ENCODE peak calls at places on chromosomes 4 and X, in five cellular contexts. One of them, this sample, is unnamed.

GRCh38 chr4:74471228-74471627 is 26.3 kb downstream of the AREG start:
- DNase-seq in stimulated activated CD4-positive, alpha-beta T cell treated with anti-CD3 and anti-CD28 coated beads, Interleukin-1b, Interleukin-23, amount 100 ng/mL, for 1 hour: no peak
- DNase-seq in stimulated activated naive CD8-positive, alpha-beta T cell treated with anti-CD3 and anti-CD28 coated beads, Interleukin-15, Interleukin-2, amounts not matched to agents 100 U/mL and 50 U/mL, for 24 hours: no peak
- DNase-seq in G401: no peak
- DNase-seq in AG10803: no peak
- DNase-seq in this sample: no peak

GRCh38 chr4:80611366-80611765 is 275.8 kb downstream of the CFAP299 start:
- DNase-seq in AG10803: no peak
- DNase-seq in G401: no peak
- DNase-seq in stimulated activated naive CD8-positive, alpha-beta T cell treated with anti-CD3 and anti-CD28 coated beads, Interleukin-15, Interleukin-2, amounts not matched to agents 100 U/mL and 50 U/mL, for 24 hours: no peak
- DNase-seq in stimulated activated CD4-positive, alpha-beta T cell treated with anti-CD3 and anti-CD28 coated beads, Interleukin-1b, Interleukin-23, amount 100 ng/mL, for 1 hour: no peak
- DNase-seq in this sample: no peak

GRCh38 chr4:80125252-80126177 is 52.5 kb upstream of the ANTXR2 start:
- DNase-seq in stimulated activated naive CD8-positive, alpha-beta T cell treated with anti-CD3 and anti-CD28 coated beads, Interleukin-15, Interleukin-2, amounts not matched to agents 100 U/mL and 50 U/mL, for 24 hours: peak
- DNase-seq in stimulated activated CD4-positive, alpha-beta T cell treated with anti-CD3 and anti-CD28 coated beads, Interleukin-1b, Interleukin-23, amount 100 ng/mL, for 1 hour: no peak
- DNase-seq in G401: peak
- DNase-seq in AG10803: peak
- DNase-seq in this sample: no peak

GRCh38 chrX:148380614-148381561 is 119.5 kb upstream of the AFF2 start:
- DNase-seq in stimulated activated naive CD8-positive, alpha-beta T cell treated with anti-CD3 and anti-CD28 coated beads, Interleukin-15, Interleukin-2, amounts not matched to agents 100 U/mL and 50 U/mL, for 24 hours: peak
- DNase-seq in stimulated activated CD4-positive, alpha-beta T cell treated with anti-CD3 and anti-CD28 coated beads, Interleukin-1b, Interleukin-23, amount 100 ng/mL, for 1 hour: no peak
- DNase-seq in AG10803: peak
- DNase-seq in G401: no peak
- DNase-seq in this sample: no peak

GRCh38 chr4:85854543-85854942 is 379.6 kb downstream of the ARHGAP24 start:
- DNase-seq in G401: no peak
- DNase-seq in stimulated activated CD4-positive, alpha-beta T cell treated with anti-CD3 and anti-CD28 coated beads, Interleukin-1b, Interleukin-23, amount 100 ng/mL, for 1 hour: no peak
- DNase-seq in AG10803: no peak
- DNase-seq in stimulated activated naive CD8-positive, alpha-beta T cell treated with anti-CD3 and anti-CD28 coated beads, Interleukin-15, Interleukin-2, amounts not matched to agents 100 U/mL and 50 U/mL, for 24 hours: no peak
- DNase-seq in this sample: no peak

GRCh38 chr4:84583871-84584373 is 995 bp downstream of the CDS1 start:
- DNase-seq in stimulated activated naive CD8-positive, alpha-beta T cell treated with anti-CD3 and anti-CD28 coated beads, Interleukin-15, Interleukin-2, amounts not matched to agents 100 U/mL and 50 U/mL, for 24 hours: no peak
- DNase-seq in stimulated activated CD4-positive, alpha-beta T cell treated with anti-CD3 and anti-CD28 coated beads, Interleukin-1b, Interleukin-23, amount 100 ng/mL, for 1 hour: no peak
- DNase-seq in AG10803: no peak
- DNase-seq in G401: no peak
- DNase-seq in this sample: no peak

GRCh38 chr4:27117453-27117852 is 256.8 kb downstream of the STIM2 start:
- DNase-seq in G401: no peak
- DNase-seq in stimulated activated CD4-positive, alpha-beta T cell treated with anti-CD3 and anti-CD28 coated beads, Interleukin-1b, Interleukin-23, amount 100 ng/mL, for 1 hour: no peak
- DNase-seq in AG10803: no peak
- DNase-seq in stimulated activated naive CD8-positive, alpha-beta T cell treated with anti-CD3 and anti-CD28 coated beads, Interleukin-15, Interleukin-2, amounts not matched to agents 100 U/mL and 50 U/mL, for 24 hours: no peak
- DNase-seq in this sample: no peak

GRCh38 chrX:148574247-148574973 is 74.0 kb downstream of the AFF2 start:
- DNase-seq in AG10803: peak
- DNase-seq in stimulated activated CD4-positive, alpha-beta T cell treated with anti-CD3 and anti-CD28 coated beads, Interleukin-1b, Interleukin-23, amount 100 ng/mL, for 1 hour: no peak
- DNase-seq in stimulated activated naive CD8-positive, alpha-beta T cell treated with anti-CD3 and anti-CD28 coated beads, Interleukin-15, Interleukin-2, amounts not matched to agents 100 U/mL and 50 U/mL, for 24 hours: no peak
- DNase-seq in G401: no peak
- DNase-seq in this sample: no peak

GRCh38 chr4:2484993-2485392 is 16.1 kb downstream of the RNF4 start:
- DNase-seq in G401: no peak
- DNase-seq in stimulated activated CD4-positive, alpha-beta T cell treated with anti-CD3 and anti-CD28 coated beads, Interleukin-1b, Interleukin-23, amount 100 ng/mL, for 1 hour: no peak
- DNase-seq in AG10803: peak
- DNase-seq in stimulated activated naive CD8-positive, alpha-beta T cell treated with anti-CD3 and anti-CD28 coated beads, Interleukin-15, Interleukin-2, amounts not matched to agents 100 U/mL and 50 U/mL, for 24 hours: peak
- DNase-seq in this sample: no peak

GRCh38 chr4:6892190-6892908 is 17.3 kb upstream of the TBC1D14 start:
- DNase-seq in G401: no peak
- DNase-seq in stimulated activated naive CD8-positive, alpha-beta T cell treated with anti-CD3 and anti-CD28 coated beads, Interleukin-15, Interleukin-2, amounts not matched to agents 100 U/mL and 50 U/mL, for 24 hours: peak
- DNase-seq in stimulated activated CD4-positive, alpha-beta T cell treated with anti-CD3 and anti-CD28 coated beads, Interleukin-1b, Interleukin-23, amount 100 ng/mL, for 1 hour: no peak
- DNase-seq in AG10803: peak
- DNase-seq in this sample: no peak

GRCh38 chr4:184821242-184821641 is 4.5 kb downstream of the ACSL1 start:
- DNase-seq in stimulated activated CD4-positive, alpha-beta T cell treated with anti-CD3 and anti-CD28 coated beads, Interleukin-1b, Interleukin-23, amount 100 ng/mL, for 1 hour: no peak
- DNase-seq in stimulated activated naive CD8-positive, alpha-beta T cell treated with anti-CD3 and anti-CD28 coated beads, Interleukin-15, Interleukin-2, amounts not matched to agents 100 U/mL and 50 U/mL, for 24 hours: no peak
- DNase-seq in AG10803: no peak
- DNase-seq in G401: no peak
- DNase-seq in this sample: no peak

GRCh38 chrX:122188751-122189150 is 995.3 kb upstream of the GRIA3 start:
- DNase-seq in AG10803: peak
- DNase-seq in G401: no peak
- DNase-seq in stimulated activated naive CD8-positive, alpha-beta T cell treated with anti-CD3 and anti-CD28 coated beads, Interleukin-15, Interleukin-2, amounts not matched to agents 100 U/mL and 50 U/mL, for 24 hours: no peak
- DNase-seq in stimulated activated CD4-positive, alpha-beta T cell treated with anti-CD3 and anti-CD28 coated beads, Interleukin-1b, Interleukin-23, amount 100 ng/mL, for 1 hour: no peak
- DNase-seq in this sample: no peak

GRCh38 chrX:119067023-119067739 is 5.6 kb upstream of the CT47C1 start:
- DNase-seq in G401: peak
- DNase-seq in stimulated activated CD4-positive, alpha-beta T cell treated with anti-CD3 and anti-CD28 coated beads, Interleukin-1b, Interleukin-23, amount 100 ng/mL, for 1 hour: peak
- DNase-seq in AG10803: peak
- DNase-seq in stimulated activated naive CD8-positive, alpha-beta T cell treated with anti-CD3 and anti-CD28 coated beads, Interleukin-15, Interleukin-2, amounts not matched to agents 100 U/mL and 50 U/mL, for 24 hours: peak
- DNase-seq in this sample: no peak

GRCh38 chrX:130170752-130171445 is 863 bp upstream of the RAB33A start:
- DNase-seq in AG10803: no peak
- DNase-seq in stimulated activated naive CD8-positive, alpha-beta T cell treated with anti-CD3 and anti-CD28 coated beads, Interleukin-15, Interleukin-2, amounts not matched to agents 100 U/mL and 50 U/mL, for 24 hours: peak
- DNase-seq in G401: peak
- DNase-seq in stimulated activated CD4-positive, alpha-beta T cell treated with anti-CD3 and anti-CD28 coated beads, Interleukin-1b, Interleukin-23, amount 100 ng/mL, for 1 hour: no peak
- DNase-seq in this sample: no peak

GRCh38 chr4:84920591-84920990 is 45.9 kb downstream of the WDFY3 start:
- DNase-seq in AG10803: peak
- DNase-seq in G401: no peak
- DNase-seq in stimulated activated naive CD8-positive, alpha-beta T cell treated with anti-CD3 and anti-CD28 coated beads, Interleukin-15, Interleukin-2, amounts not matched to agents 100 U/mL and 50 U/mL, for 24 hours: no peak
- DNase-seq in stimulated activated CD4-positive, alpha-beta T cell treated with anti-CD3 and anti-CD28 coated beads, Interleukin-1b, Interleukin-23, amount 100 ng/mL, for 1 hour: no peak
- DNase-seq in this sample: no peak

GRCh38 chr4:76194325-76194724 is 19.3 kb downstream of the SCARB2 start:
- DNase-seq in AG10803: peak
- DNase-seq in stimulated activated CD4-positive, alpha-beta T cell treated with anti-CD3 and anti-CD28 coated beads, Interleukin-1b, Interleukin-23, amount 100 ng/mL, for 1 hour: no peak
- DNase-seq in G401: no peak
- DNase-seq in stimulated activated naive CD8-positive, alpha-beta T cell treated with anti-CD3 and anti-CD28 coated beads, Interleukin-15, Interleukin-2, amounts not matched to agents 100 U/mL and 50 U/mL, for 24 hours: no peak
- DNase-seq in this sample: no peak

GRCh38 chrX:133215747-133216146 is 2.4 kb downstream of the TFDP3 start:
- DNase-seq in stimulated activated naive CD8-positive, alpha-beta T cell treated with anti-CD3 and anti-CD28 coated beads, Interleukin-15, Interleukin-2, amounts not matched to agents 100 U/mL and 50 U/mL, for 24 hours: peak
- DNase-seq in G401: peak
- DNase-seq in AG10803: no peak
- DNase-seq in stimulated activated CD4-positive, alpha-beta T cell treated with anti-CD3 and anti-CD28 coated beads, Interleukin-1b, Interleukin-23, amount 100 ng/mL, for 1 hour: no peak
- DNase-seq in this sample: no peak

GRCh38 chrX:13288671-13289070 is 31.2 kb downstream of the ATXN3L start:
- DNase-seq in G401: no peak
- DNase-seq in stimulated activated CD4-positive, alpha-beta T cell treated with anti-CD3 and anti-CD28 coated beads, Interleukin-1b, Interleukin-23, amount 100 ng/mL, for 1 hour: no peak
- DNase-seq in AG10803: no peak
- DNase-seq in stimulated activated naive CD8-positive, alpha-beta T cell treated with anti-CD3 and anti-CD28 coated beads, Interleukin-15, Interleukin-2, amounts not matched to agents 100 U/mL and 50 U/mL, for 24 hours: no peak
- DNase-seq in this sample: no peak

GRCh38 chr4:106365613-106366012 is 3.0 kb downstream of the GIMD1 start:
- DNase-seq in G401: no peak
- DNase-seq in AG10803: peak
- DNase-seq in stimulated activated naive CD8-positive, alpha-beta T cell treated with anti-CD3 and anti-CD28 coated beads, Interleukin-15, Interleukin-2, amounts not matched to agents 100 U/mL and 50 U/mL, for 24 hours: no peak
- DNase-seq in stimulated activated CD4-positive, alpha-beta T cell treated with anti-CD3 and anti-CD28 coated beads, Interleukin-1b, Interleukin-23, amount 100 ng/mL, for 1 hour: no peak
- DNase-seq in this sample: no peak

GRCh38 chr4:41977709-41978108 is 3.8 kb upstream of the DCAF4L1 start:
- DNase-seq in AG10803: peak
- DNase-seq in G401: no peak
- DNase-seq in stimulated activated CD4-positive, alpha-beta T cell treated with anti-CD3 and anti-CD28 coated beads, Interleukin-1b, Interleukin-23, amount 100 ng/mL, for 1 hour: no peak
- DNase-seq in stimulated activated naive CD8-positive, alpha-beta T cell treated with anti-CD3 and anti-CD28 coated beads, Interleukin-15, Interleukin-2, amounts not matched to agents 100 U/mL and 50 U/mL, for 24 hours: no peak
- DNase-seq in this sample: no peak

GRCh38 chr4:101711590-101712255 is 78.8 kb upstream of the BANK1 start:
- DNase-seq in stimulated activated naive CD8-positive, alpha-beta T cell treated with anti-CD3 and anti-CD28 coated beads, Interleukin-15, Interleukin-2, amounts not matched to agents 100 U/mL and 50 U/mL, for 24 hours: no peak
- DNase-seq in stimulated activated CD4-positive, alpha-beta T cell treated with anti-CD3 and anti-CD28 coated beads, Interleukin-1b, Interleukin-23, amount 100 ng/mL, for 1 hour: no peak
- DNase-seq in AG10803: no peak
- DNase-seq in G401: peak
- DNase-seq in this sample: no peak

GRCh38 chr4:87069037-87069742 is 134.4 kb downstream of the AFF1 start:
- DNase-seq in stimulated activated naive CD8-positive, alpha-beta T cell treated with anti-CD3 and anti-CD28 coated beads, Interleukin-15, Interleukin-2, amounts not matched to agents 100 U/mL and 50 U/mL, for 24 hours: no peak
- DNase-seq in AG10803: no peak
- DNase-seq in G401: no peak
- DNase-seq in stimulated activated CD4-positive, alpha-beta T cell treated with anti-CD3 and anti-CD28 coated beads, Interleukin-1b, Interleukin-23, amount 100 ng/mL, for 1 hour: no peak
- DNase-seq in this sample: no peak

GRCh38 chrX:136674270-136674986 is 26.5 kb downstream of the CD40LG start:
- DNase-seq in stimulated activated naive CD8-positive, alpha-beta T cell treated with anti-CD3 and anti-CD28 coated beads, Interleukin-15, Interleukin-2, amounts not matched to agents 100 U/mL and 50 U/mL, for 24 hours: no peak
- DNase-seq in AG10803: no peak
- DNase-seq in G401: no peak
- DNase-seq in stimulated activated CD4-positive, alpha-beta T cell treated with anti-CD3 and anti-CD28 coated beads, Interleukin-1b, Interleukin-23, amount 100 ng/mL, for 1 hour: no peak
- DNase-seq in this sample: no peak

GRCh38 chr4:11252149-11252548 is 176.5 kb downstream of the HS3ST1 start:
- DNase-seq in stimulated activated naive CD8-positive, alpha-beta T cell treated with anti-CD3 and anti-CD28 coated beads, Interleukin-15, Interleukin-2, amounts not matched to agents 100 U/mL and 50 U/mL, for 24 hours: no peak
- DNase-seq in G401: no peak
- DNase-seq in stimulated activated CD4-positive, alpha-beta T cell treated with anti-CD3 and anti-CD28 coated beads, Interleukin-1b, Interleukin-23, amount 100 ng/mL, for 1 hour: no peak
- DNase-seq in AG10803: no peak
- DNase-seq in this sample: no peak